ENCODE peak calls at places on chromosomes 2 and 18, in nine cellular contexts. F is GM23338; I is mesendoderm; M is CD8-positive, alpha-beta T cell; Y is adipocyte; V is neural progenitor cell; H is OCI-LY7; R is psoas muscle; Z is SJSA1. G is an unnamed sample. For H3K36me3, the result is how much of the 10 kb centered on the place peaks cover.

GRCh38 chr2:22110244-22110651 is 986.5 kb downstream of the TDRD15 start:
- DNase-seq in F (peak), I (peak), M (no peak), Y (no peak), V (peak), H (no peak), R (no peak), Z (no peak), G (peak)

GRCh38 chr2:174330945-174331619 is 3.7 kb upstream of the SP9 start:
- DNase-seq in F (peak), I (peak), M (no peak), Y (no peak), V (peak), H (no peak), R (no peak), Z (no peak), G (peak)

GRCh38 chr2:142306126-142306525 is 175.3 kb upstream of the LRP1B start:
- DNase-seq in F (no peak), I (no peak), M (no peak), Y (peak), V (no peak), H (no peak), R (no peak), Z (peak), G (no peak)

GRCh38 chr18:79487198-79488165 is 91.8 kb downstream of the NFATC1 start:
- DNase-seq in F (no peak), I (no peak), M (no peak), Y (no peak), V (no peak), H (no peak), R (peak), Z (no peak), G (peak)

GRCh38 chr2:40535891-40536290 is 84.0 kb upstream of the SLC8A1 start:
- DNase-seq in F (no peak), I (no peak), M (no peak), Y (no peak), V (no peak), H (no peak), R (no peak), Z (no peak), G (no peak)

GRCh38 chr2:23286765-23287155 is 98.2 kb upstream of the KLHL29 start:
- DNase-seq in F (no peak), I (peak), M (no peak), Y (peak), V (no peak), H (no peak), R (peak), Z (peak), G (no peak)

GRCh38 chr2:128630974-128631697 is 312.5 kb upstream of the HS6ST1 start:
- DNase-seq in F (no peak), I (no peak), M (no peak), Y (no peak), V (no peak), H (no peak), R (no peak), Z (no peak), G (peak)

GRCh38 chr2:70686577-70687460 is 81.2 kb downstream of the ADD2 start:
- DNase-seq in F (peak), I (peak), M (no peak), Y (peak), V (peak), H (peak), R (no peak), Z (peak), G (peak)

GRCh38 chr2:226676618-226677017 is 123.0 kb downstream of the IRS1 start:
- DNase-seq in F (no peak), I (no peak), M (no peak), Y (no peak), V (no peak), H (no peak), R (no peak), Z (no peak), G (no peak)

GRCh38 chr2:74549685-74549971 is 4.1 kb downstream of the LOXL3 start:
- DNase-seq in F (no peak), I (no peak), M (no peak), Y (no peak), V (no peak), H (no peak), R (no peak), Z (no peak), G (no peak)

GRCh38 chr2:30706534-30707303 is 100.5 kb downstream of the CAPN13 start:
- DNase-seq in F (peak), I (peak), M (peak), Y (peak), V (peak), H (peak), R (peak), Z (peak), G (peak)

GRCh38 chr2:161067846-161068245 is 92.4 kb upstream of the TANK start:
- DNase-seq in F (no peak), I (no peak), M (no peak), Y (no peak), V (no peak), H (no peak), R (no peak), Z (no peak), G (no peak)

GRCh38 chr2:204901591-204901990 is 356.3 kb downstream of the PARD3B start:
- DNase-seq in F (no peak), I (no peak), M (no peak), Y (no peak), V (no peak), H (no peak), R (no peak), Z (no peak), G (no peak)

GRCh38 chr2:10272464-10272863 is 30.2 kb upstream of the HPCAL1 start:
- DNase-seq in F (no peak), I (no peak), M (no peak), Y (no peak), V (no peak), H (no peak), R (peak), Z (no peak), G (peak)

GRCh38 chr2:160293401-160293911 is 93.4 kb upstream of the ITGB6 start:
- DNase-seq in F (no peak), I (peak), M (no peak), Y (peak), V (no peak), H (no peak), R (no peak), Z (peak), G (no peak)

GRCh38 chr2:134943540-134943939 is 24.9 kb downstream of the CCNT2 start:
- DNase-seq in F (no peak), I (no peak), M (no peak), Y (no peak), V (no peak), H (peak), R (no peak), Z (no peak), G (no peak)
- H3K36me3 ChIP-seq in F (under half), I (under half), M (under half), Y (half or more), V (under half), H (half or more), R (half or more), Z (half or more), G (under half)

GRCh38 chr2:121727950-121728349 is 8.7 kb downstream of the NIFK start:
- DNase-seq in F (no peak), I (no peak), M (no peak), Y (no peak), V (no peak), H (no peak), R (no peak), Z (no peak), G (no peak)
- H3K36me3 ChIP-seq in F (half or more), I (under half), M (under half), Y (half or more), V (under half), H (half or more), R (half or more), Z (half or more), G (under half)

DNA sequence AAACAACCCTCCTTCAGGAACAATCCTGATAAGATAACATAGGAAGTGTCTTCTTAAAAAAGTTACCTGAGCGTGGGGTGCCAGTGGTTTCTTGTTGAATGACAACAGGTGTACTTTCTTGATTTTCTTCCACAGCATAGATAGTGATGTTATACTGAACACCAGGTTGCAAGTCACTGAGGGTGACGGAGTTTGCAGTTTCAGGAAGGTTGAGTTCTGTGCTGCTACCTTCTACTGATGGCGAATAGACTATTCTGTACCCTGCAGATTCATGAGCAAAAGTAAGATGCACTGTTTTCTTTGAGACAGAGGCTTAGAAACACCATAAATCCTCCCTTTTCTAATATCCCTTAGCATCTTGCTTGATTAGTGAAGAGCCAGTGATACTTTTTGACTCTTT is 28.8 kb downstream of the FN1 start:
- DNase-seq in F (no peak), I (no peak), M (no peak), Y (no peak), V (no peak), H (no peak), R (no peak), Z (no peak), G (no peak)
- H3K36me3 ChIP-seq in F (under half), I (under half), M (under half), Y (half or more), V (under half), H (under half), R (under half), Z (half or more), G (under half)

GRCh38 chr18:74480149-74480651 is 16.0 kb upstream of the CNDP2 start:
- DNase-seq in F (no peak), I (no peak), M (no peak), Y (no peak), V (no peak), H (no peak), R (no peak), Z (no peak), G (no peak)

GRCh38 chr18:74477771-74478170 is 18.4 kb upstream of the CNDP2 start:
- DNase-seq in F (no peak), I (no peak), M (no peak), Y (no peak), V (no peak), H (no peak), R (no peak), Z (no peak), G (no peak)

GRCh38 chr18:74478316-74478715 is 17.8 kb upstream of the CNDP2 start:
- DNase-seq in F (no peak), I (no peak), M (no peak), Y (no peak), V (no peak), H (no peak), R (no peak), Z (no peak), G (no peak)

GRCh38 chr18:74479486-74480148 is 16.5 kb upstream of the CNDP2 start:
- DNase-seq in F (no peak), I (no peak), M (no peak), Y (no peak), V (no peak), H (no peak), R (no peak), Z (no peak), G (no peak)

GRCh38 chr18:74478876-74479275 is 17.3 kb upstream of the CNDP2 start:
- DNase-seq in F (no peak), I (no peak), M (no peak), Y (peak), V (no peak), H (no peak), R (no peak), Z (no peak), G (no peak)
- H3K36me3 ChIP-seq in F (under half), I (under half), M (under half), Y (under half), V (under half), H (under half), R (under half), Z (under half), G (under half)

GRCh38 chr18:48672671-48673340 is 134.0 kb downstream of the CTIF start:
- DNase-seq in F (no peak), I (no peak), M (no peak), Y (no peak), V (no peak), H (peak), R (no peak), Z (no peak), G (no peak)

GRCh38 chr18:48669180-48669675 is 130.4 kb downstream of the CTIF start:
- DNase-seq in F (no peak), I (no peak), M (no peak), Y (no peak), V (no peak), H (no peak), R (no peak), Z (no peak), G (no peak)

GRCh38 chr18:48669991-48670750 is 131.3 kb downstream of the CTIF start:
- DNase-seq in F (no peak), I (no peak), M (no peak), Y (no peak), V (no peak), H (no peak), R (no peak), Z (no peak), G (no peak)

GRCh38 chr18:48671561-48671945 is 132.7 kb downstream of the CTIF start:
- DNase-seq in F (no peak), I (no peak), M (no peak), Y (no peak), V (no peak), H (no peak), R (no peak), Z (no peak), G (no peak)

GRCh38 chr18:48670751-48671560 is 132.1 kb downstream of the CTIF start:
- DNase-seq in F (no peak), I (no peak), M (no peak), Y (no peak), V (no peak), H (no peak), R (no peak), Z (no peak), G (no peak)
- H3K36me3 ChIP-seq in F (under half), I (under half), M (under half), Y (half or more), V (under half), H (under half), R (under half), Z (half or more), G (under half)

DNA sequence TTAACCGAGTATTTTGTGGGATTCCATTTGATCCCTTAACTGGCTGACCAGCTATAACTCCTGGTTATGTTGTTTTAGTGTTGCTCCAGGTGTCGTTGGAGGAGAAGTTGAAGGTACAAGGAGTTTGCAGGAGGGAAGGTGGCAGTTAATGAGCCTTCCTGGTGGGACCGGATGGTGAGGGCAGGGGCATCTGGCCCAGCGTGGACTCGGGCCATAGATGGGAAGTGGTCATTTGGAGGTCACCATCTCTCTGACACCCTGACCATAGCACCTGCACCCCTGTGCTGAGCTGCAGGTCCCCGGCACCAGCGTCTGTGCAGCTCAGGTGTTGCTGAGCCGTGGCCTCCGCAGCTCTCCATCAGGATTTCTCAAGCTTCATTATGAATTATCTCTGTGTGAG is 51.4 kb upstream of the RBM44 start:
- DNase-seq in F (no peak), I (no peak), M (no peak), Y (no peak), V (no peak), H (no peak), R (no peak), Z (no peak), G (no peak)
- H3K36me3 ChIP-seq in F (under half), I (under half), M (under half), Y (under half), V (under half), H (half or more), R (half or more), Z (half or more), G (under half)

GRCh38 chr2:112529751-112530150 is 12.5 kb upstream of the POLR1B start:
- DNase-seq in F (no peak), I (peak), M (no peak), Y (no peak), V (no peak), H (no peak), R (no peak), Z (no peak), G (no peak)
- H3K36me3 ChIP-seq in F (under half), I (under half), M (under half), Y (under half), V (under half), H (half or more), R (under half), Z (under half), G (under half)